ENCODE peak calls at places on chromosomes 16 and 17, in seven cellular contexts. Y is keratinocyte, I is cardiac muscle cell, T is uterus, Z is neural progenitor cell, Q is Panc1, C is testis. S is an unnamed sample. For H3K9me3, the result is how much of the 10 kb centered on the place peaks cover.

GRCh38 chr17:83109793-83110645 is 30.6 kb downstream of the METRNL start:
- DNase-seq in Q (peak), C (peak), T (peak), I (peak), Y (peak), Z (no peak), S (peak)

GRCh38 chr16:63652091-63652490 is 1469.8 kb downstream of the CDH11 start:
- DNase-seq in I (no peak), Y (no peak), T (no peak), Z (peak), Q (no peak), C (no peak), S (no peak)

GRCh38 chr16:22423716-22424115 is 49.3 kb upstream of the CDR2 start:
- DNase-seq in Y (no peak), C (no peak), I (no peak), Q (no peak), Z (no peak), T (no peak), S (no peak)

GRCh38 chr16:85422124-85422373 is 191.1 kb upstream of the GSE1 start:
- DNase-seq in T (no peak), Z (no peak), Q (no peak), I (no peak), C (no peak), Y (no peak), S (no peak)

GRCh38 chr17:38879878-38880727 is 10.2 kb downstream of the LASP1 start:
- DNase-seq in Y (no peak), Q (no peak), C (peak), Z (peak), I (peak), T (peak), S (no peak)

GRCh38 chr16:4327782-4328579 is 12.1 kb downstream of the GLIS2 start:
- DNase-seq in C (peak), Q (no peak), T (peak), I (peak), Y (no peak), Z (peak), S (peak)

GRCh38 chr17:74579910-74580309 is 12.2 kb downstream of the CD300LD start:
- DNase-seq in C (no peak), I (no peak), Y (no peak), T (no peak), Z (no peak), Q (no peak), S (no peak)

GRCh38 chr16:51624083-51624775 is 473.2 kb upstream of the SALL1 start:
- DNase-seq in C (no peak), Z (no peak), T (no peak), Q (no peak), I (no peak), Y (no peak), S (no peak)

GRCh38 chr16:84502581-84502980 is 1.9 kb downstream of the MEAK7 start:
- DNase-seq in Y (no peak), C (no peak), I (no peak), Z (no peak), Q (no peak), T (no peak), S (peak)

GRCh38 chr17:68533887-68534700 is 21.9 kb downstream of the PRKAR1A start:
- DNase-seq in Y (no peak), Q (no peak), Z (no peak), T (no peak), C (no peak), I (peak), S (no peak)

GRCh38 chr16:68244903-68245853 is at the start of gene PLA2G15:
- DNase-seq in Q (no peak), I (peak), Y (no peak), C (peak), Z (peak), T (peak), S (peak)

GRCh38 chr16:12449795-12450194 is 353.9 kb downstream of the CPPED1 start:
- DNase-seq in C (no peak), Q (no peak), I (no peak), Z (no peak), T (no peak), Y (no peak), S (no peak)

GRCh38 chr17:32819035-32819434 is 57.9 kb downstream of the MYO1D start:
- DNase-seq in Q (no peak), C (no peak), I (peak), Y (no peak), T (no peak), Z (no peak), S (no peak)

GRCh38 chr17:63440127-63440769 is 5.9 kb downstream of the CYB561 start:
- DNase-seq in Q (no peak), I (no peak), C (no peak), T (no peak), Z (no peak), Y (no peak), S (no peak)

DNA sequence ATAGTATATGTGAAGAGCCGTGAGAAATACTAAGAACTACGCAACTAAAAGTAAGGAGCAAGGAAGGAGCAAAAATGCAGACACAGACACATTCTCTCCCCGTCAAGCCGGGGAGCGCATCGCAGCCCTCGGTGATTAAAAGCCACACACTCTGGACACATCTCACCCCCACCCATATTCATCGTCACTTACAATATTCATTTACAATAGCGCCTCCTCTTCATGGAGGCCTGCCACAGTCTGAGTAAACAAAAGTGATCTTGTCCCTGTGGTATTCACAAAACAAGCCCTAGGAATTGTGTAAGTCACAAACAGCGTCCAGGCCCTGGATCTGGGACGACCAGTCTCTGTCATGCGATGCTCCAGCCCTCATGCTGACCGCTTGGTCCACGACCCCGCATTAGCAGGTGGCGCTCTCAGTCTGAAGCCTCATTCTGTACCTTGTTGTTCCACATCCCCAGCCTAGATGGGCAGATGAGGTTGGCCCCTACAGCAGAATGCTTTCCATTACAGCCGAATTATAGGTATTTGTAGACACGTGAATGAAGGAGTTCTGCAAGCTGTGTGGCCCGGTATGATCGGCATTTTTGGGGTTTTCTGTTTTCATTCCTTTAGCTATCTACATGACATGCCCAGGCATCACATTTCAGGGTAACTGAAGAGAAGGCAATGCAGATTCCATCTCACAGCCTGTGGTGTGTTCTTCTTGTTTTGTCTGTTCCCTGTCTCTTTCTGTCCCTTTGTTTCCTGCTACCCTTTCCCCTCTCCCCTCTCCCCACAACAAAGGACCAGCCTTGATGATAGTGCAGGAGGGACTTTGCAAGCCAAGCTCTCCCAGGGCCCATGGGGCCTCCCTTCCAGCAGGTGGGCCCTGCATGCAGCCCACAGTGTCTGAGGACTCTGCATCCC is 207.1 kb downstream of the RPTOR start:
- DNase-seq in Z (peak), C (no peak), Q (no peak), T (peak), Y (no peak), I (no peak), S (no peak)
- TF ChIP-seq CTCF in Z (no peak), C (no peak), Q (no peak), T (no peak), Y (no peak), I (no peak), S (no peak)

GRCh38 chr16:31764103-31764502 is 109.5 kb upstream of the ZNF267 start:
- DNase-seq in T (no peak), Q (no peak), Z (no peak), C (no peak), I (no peak), Y (no peak), S (no peak)
- H3K9me3 ChIP-seq in T (under half), Q (under half), Z (under half), C (under half), I (under half), Y (under half), S (half or more)

GRCh38 chr17:79811036-79811887 is 14.4 kb upstream of the CBX8 start:
- DNase-seq in Q (no peak), C (no peak), T (no peak), Y (no peak), Z (peak), I (no peak), S (no peak)
- H3K4me3 ChIP-seq in Q (peak), C (no peak), T (no peak), Y (no peak), Z (peak), I (peak), S (no peak)

GRCh38 chr17:40561294-40561870 is 3.9 kb downstream of the CCR7 start:
- DNase-seq in Y (no peak), T (no peak), Z (no peak), I (no peak), Q (no peak), C (no peak), S (peak)

GRCh38 chr17:40562841-40563370 is 2.4 kb downstream of the CCR7 start:
- DNase-seq in Z (no peak), T (no peak), C (no peak), I (no peak), Y (no peak), Q (no peak), S (no peak)

GRCh38 chr17:40563371-40564052 is 1.8 kb downstream of the CCR7 start:
- DNase-seq in Z (no peak), I (no peak), Y (no peak), Q (no peak), T (no peak), C (no peak), S (no peak)

GRCh38 chr17:40560592-40561293 is 4.5 kb downstream of the CCR7 start:
- DNase-seq in Z (no peak), T (no peak), Q (no peak), C (no peak), I (peak), Y (no peak), S (no peak)

DNA sequence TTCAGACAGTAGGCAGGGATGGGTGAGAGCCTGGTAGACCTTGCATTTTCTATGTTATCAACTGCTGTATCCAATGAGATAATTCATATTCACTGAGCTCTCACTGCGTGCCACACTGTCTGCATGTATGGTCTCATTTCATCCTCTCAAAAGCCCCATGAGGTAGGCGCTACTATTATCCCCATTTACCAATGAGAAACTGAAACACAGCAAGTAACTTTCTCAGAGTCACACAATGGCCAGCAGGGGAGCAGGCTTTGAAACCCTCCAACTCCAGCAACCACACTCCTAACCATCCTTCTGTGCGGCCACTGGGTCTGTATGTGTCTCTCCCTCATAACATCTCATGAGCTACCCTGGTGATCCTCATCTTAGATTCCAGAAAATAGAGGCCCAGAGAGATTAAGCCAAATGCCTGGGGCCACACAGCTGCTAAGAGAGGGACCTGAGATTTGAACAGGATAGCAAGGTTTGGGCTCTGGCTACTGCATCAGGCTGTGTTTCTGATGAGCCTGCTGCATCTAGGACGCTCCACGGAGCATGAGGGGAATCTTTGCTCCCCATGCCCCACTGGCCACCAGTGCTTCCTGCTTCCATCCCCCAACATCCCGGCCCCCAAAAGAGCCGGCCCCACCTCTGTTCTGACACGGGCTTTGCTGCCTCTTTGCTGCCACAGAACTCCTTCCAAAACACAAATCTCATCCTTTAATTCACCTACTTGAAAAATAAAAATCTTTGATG is 3.2 kb downstream of the CCR7 start:
- DNase-seq in Z (no peak), I (no peak), T (no peak), C (no peak), Q (no peak), Y (no peak), S (no peak)
- TF ChIP-seq CTCF in Z (peak), I (peak), T (no peak), C (peak), Q (peak), Y (peak), S (no peak)

GRCh38 chr16:64715624-64716023 is 406.2 kb downstream of the CDH11 start:
- DNase-seq in I (no peak), Z (no peak), C (no peak), T (no peak), Q (no peak), Y (no peak), S (no peak)
- H3K9me3 ChIP-seq in I (under half), Z (under half), C (under half), T (under half), Q (under half), Y (under half), S (under half)

GRCh38 chr17:19713901-19714361 is 2.5 kb downstream of the SLC47A2 start:
- DNase-seq in T (no peak), I (no peak), Z (no peak), Y (no peak), C (no peak), Q (no peak), S (peak)
- H3K4me3 ChIP-seq in T (no peak), I (no peak), Z (no peak), Y (no peak), C (peak), Q (no peak), S (no peak)

S was measured in tibial artery.